ENCODE peak calls at places on chromosome 10, in six cellular contexts. L is uterus, Y is breast epithelium, V is ovary, K is adrenal gland, Z is endothelial cell of umbilical vein. U is an unnamed sample.

GRCh38 chr10:46547881-46548780 is 8.3 kb downstream of the GPRIN2 start:
- DNase-seq in V (peak; percentile 13), K (peak; percentile 8), Y (no peak), Z (no peak), L (peak; percentile 15), U (peak; percentile 18)

GRCh38 chr10:79127151-79127961 is 58.6 kb downstream of the ZMIZ1 start:
- DNase-seq in L (peak; percentile 79), V (peak; percentile 65), K (peak; percentile 93), Y (peak; percentile 70), Z (peak; percentile 67), U (peak; percentile 84)

GRCh38 chr10:29132821-29133156 is 156.1 kb upstream of the LYZL1 start:
- DNase-seq in L (no peak), K (no peak), V (no peak), Y (no peak), Z (no peak), U (no peak)

GRCh38 chr10:119375574-119376265 is 166.8 kb downstream of the RGS10 start:
- DNase-seq in Z (peak; percentile 7), V (peak; percentile 48), K (no peak), Y (no peak), L (no peak), U (peak; percentile 59)

GRCh38 chr10:118763202-118763988 is 8.6 kb upstream of the CACUL1 start:
- DNase-seq in L (no peak), K (no peak), V (no peak), Y (no peak), Z (no peak), U (no peak)

GRCh38 chr10:124079864-124080263 is 13.5 kb downstream of the CHST15 start:
- DNase-seq in K (no peak), Z (no peak), L (no peak), Y (no peak), V (no peak), U (no peak)

GRCh38 chr10:3886666-3887251 is 101.8 kb upstream of the KLF6 start:
- DNase-seq in V (no peak), Y (no peak), Z (peak; percentile 93), K (peak; percentile 74), L (peak; percentile 62), U (peak; percentile 38)

GRCh38 chr10:12540341-12540781 is 191.0 kb downstream of the CAMK1D start:
- DNase-seq in Y (no peak), K (no peak), L (no peak), V (no peak), Z (no peak), U (no peak)

GRCh38 chr10:110442746-110443145 is 55.0 kb upstream of the DUSP5 start:
- DNase-seq in V (no peak), K (no peak), Y (no peak), L (no peak), Z (no peak), U (no peak)

GRCh38 chr10:106436123-106436740 is 728.3 kb downstream of the SORCS1 start:
- DNase-seq in K (no peak), V (no peak), L (no peak), Z (no peak), Y (no peak), U (no peak)

GRCh38 chr10:116626815-116627214 is 6.1 kb downstream of the PNLIPRP2 start:
- DNase-seq in L (no peak), K (no peak), Z (no peak), Y (no peak), V (no peak), U (no peak)

GRCh38 chr10:62666264-62666663 is 138.3 kb upstream of the ADO start:
- DNase-seq in V (no peak), Z (no peak), L (no peak), Y (no peak), K (no peak), U (no peak)

GRCh38 chr10:116637830-116638229 is 17.1 kb downstream of the PNLIPRP2 start:
- DNase-seq in L (no peak), Z (no peak), Y (no peak), V (no peak), K (no peak), U (no peak)

GRCh38 chr10:6988654-6989053 is 408.6 kb upstream of the PRKCQ start:
- DNase-seq in Z (no peak), L (no peak), Y (no peak), K (no peak), V (no peak), U (no peak)

GRCh38 chr10:3496138-3496537 is 288.9 kb downstream of the KLF6 start:
- DNase-seq in Y (no peak), Z (no peak), V (no peak), K (no peak), L (no peak), U (no peak)

GRCh38 chr10:124998624-124999291 is 56.8 kb downstream of the ZRANB1 start:
- DNase-seq in L (peak; percentile 19), Y (no peak), K (peak; percentile 13), Z (no peak), V (peak; percentile 50), U (no peak)

GRCh38 chr10:124616040-124616835 is 127.9 kb downstream of the FAM53B start:
- DNase-seq in K (no peak), Z (no peak), Y (no peak), V (no peak), L (no peak), U (no peak)

GRCh38 chr10:34187201-34187600 is 627.9 kb downstream of the PARD3 start:
- DNase-seq in L (no peak), K (no peak), V (no peak), Z (no peak), Y (no peak), U (no peak)

DNA sequence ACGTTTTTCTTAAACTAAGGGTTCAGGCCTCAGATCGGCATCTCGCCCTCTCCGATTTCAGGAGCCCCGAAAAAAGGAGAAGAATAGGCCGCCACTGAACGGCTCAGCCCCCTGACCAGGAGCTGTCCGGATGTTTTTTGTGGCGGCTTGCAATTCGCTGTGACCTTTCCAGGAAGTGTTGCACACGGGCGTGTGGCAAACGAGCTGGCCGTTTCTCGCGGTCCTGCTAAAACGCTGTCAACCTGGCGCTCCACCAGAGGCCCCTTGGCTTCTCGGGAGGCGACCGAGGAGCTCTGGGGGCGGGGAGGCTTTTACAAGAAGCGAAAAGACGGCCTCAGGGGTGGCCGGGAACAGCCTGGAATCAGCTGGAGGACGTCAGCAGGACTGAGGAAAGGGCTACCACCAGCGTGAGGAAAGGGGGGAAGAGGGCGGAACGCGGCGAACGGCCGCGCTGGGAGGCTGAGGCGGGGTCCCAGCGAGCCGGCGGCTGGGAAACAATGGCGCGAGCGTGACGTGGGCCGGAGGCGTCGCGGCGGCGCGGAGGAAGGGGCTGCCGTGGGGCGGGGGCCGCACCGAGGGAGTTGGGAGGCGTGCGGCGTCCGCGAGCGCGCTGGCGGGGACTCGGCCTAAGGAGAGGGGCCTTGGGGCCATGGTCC is 493 bp downstream of the NT5C2 start:
- DNase-seq in V (peak; percentile 80), K (peak; percentile 87), Y (peak; percentile 75), L (peak; percentile 74), Z (peak; percentile 90), U (peak; percentile 85)
- TF ChIP-seq POLR2A in V (no peak), K (peak; percentile 64), Y (peak; percentile 15), L (peak; percentile 18), Z (peak; percentile 48), U (no peak)

DNA sequence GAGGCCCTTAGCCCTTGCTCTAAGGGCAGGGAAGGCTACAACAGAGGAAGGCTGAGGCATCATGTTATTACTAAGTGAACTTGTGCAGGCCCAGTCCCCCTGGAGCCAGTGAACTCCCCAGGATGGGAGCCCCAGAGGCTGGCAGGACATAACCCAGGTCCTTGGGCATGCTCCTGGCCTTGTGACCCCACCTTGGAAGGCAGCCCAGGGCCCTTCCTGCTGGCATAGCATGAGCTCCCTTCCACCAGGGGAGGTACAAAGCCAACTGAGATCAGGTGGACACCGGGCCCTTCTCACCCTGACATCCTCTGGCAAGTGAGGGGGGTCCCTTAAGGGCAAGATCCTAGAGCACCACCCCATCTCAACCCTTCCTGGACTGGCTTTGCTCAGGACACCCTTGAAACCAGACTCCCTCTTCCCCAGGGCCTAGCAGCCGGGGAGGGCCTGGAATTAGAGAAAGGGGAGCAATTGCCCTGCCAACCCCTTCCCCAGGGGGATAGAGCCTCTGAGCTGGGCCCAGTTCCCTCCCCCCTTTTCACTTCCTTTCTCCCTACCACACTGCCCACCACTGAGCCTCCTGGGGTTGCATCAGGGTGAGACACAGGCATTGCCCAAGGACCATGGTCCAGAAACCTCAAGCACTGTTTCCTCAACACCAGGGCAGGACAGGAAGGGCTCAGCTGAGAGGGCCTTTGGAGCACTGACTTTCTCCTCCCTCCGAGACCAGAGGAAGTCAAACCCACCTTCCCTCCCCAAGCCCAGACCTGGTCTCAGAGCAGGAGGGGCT is 1.8 kb upstream of the VSIR start:
- DNase-seq in L (peak; percentile 47), Z (no peak), V (peak; percentile 54), K (peak; percentile 34), Y (no peak), U (peak; percentile 67)
- H3K27ac ChIP-seq in L (no peak overlapping the region), Z (no peak overlapping the region), V (no peak overlapping the region), K (no peak overlapping the region), Y (no peak overlapping the region), U (no peak overlapping the region)

GRCh38 chr10:77357611-77358010 is 280.0 kb downstream of the KCNMA1 start:
- DNase-seq in Z (peak; percentile 37), V (no peak), Y (no peak), L (no peak), K (no peak), U (no peak)
- TF ChIP-seq CTCF in Z (no peak), V (no peak), Y (no peak), L (no peak), K (no peak), U (no peak)

GRCh38 chr10:121598261-121599249 is at the start of gene FGFR2:
- DNase-seq in Y (peak; percentile 86), K (peak; percentile 89), Z (peak; percentile 73), V (peak; percentile 90), L (peak; percentile 81), U (peak; percentile 69)
- TF ChIP-seq POLR2A in Y (peak; percentile 39), K (peak; percentile 82), Z (no peak), V (no peak), L (peak; percentile 64), U (no peak)

GRCh38 chr10:103666109-103666508 is 172.6 kb downstream of the NEURL1 start:
- DNase-seq in V (no peak), Z (no peak), K (peak; percentile 37), L (no peak), Y (no peak), U (no peak)

GRCh38 chr10:103667390-103667789 is 173.9 kb downstream of the NEURL1 start:
- DNase-seq in K (peak; percentile 36), L (peak; percentile 59), Z (no peak), V (peak; percentile 71), Y (no peak), U (peak; percentile 61)

GRCh38 chr10:103666751-103667150 is 173.2 kb downstream of the NEURL1 start:
- DNase-seq in L (no peak), V (no peak), Z (no peak), K (no peak), Y (no peak), U (no peak)

GRCh38 chr10:103663802-103664201 is 170.3 kb downstream of the NEURL1 start:
- DNase-seq in L (no peak), V (no peak), K (no peak), Z (no peak), Y (no peak), U (peak; percentile 74)

GRCh38 chr10:103665439-103665838 is 171.9 kb downstream of the NEURL1 start:
- DNase-seq in Y (no peak), L (no peak), Z (no peak), K (peak; percentile 28), V (no peak), U (no peak)
- H3K27ac ChIP-seq in Y (peak overlapping the region; percentile 55), L (peak overlapping the region; percentile 66), Z (no peak overlapping the region), K (no peak overlapping the region), V (no peak overlapping the region), U (peak overlapping the region; percentile 11)